ENCODE peak calls at places on chromosome 22, in four cellular contexts. X, I, Y and O are unnamed samples.

GRCh38 chr22:40243891-40244290 is 66.2 kb downstream of the TNRC6B start:
- DNase-seq in X (no peak), I (no peak), Y (no peak), O (no peak)

GRCh38 chr22:44543781-44544181 is 45.7 kb upstream of the RTL6 start:
- DNase-seq in X (no peak), I (no peak), Y (no peak), O (no peak)

GRCh38 chr22:33255781-33256180 is 197.6 kb upstream of the SYN3 start:
- DNase-seq in X (no peak), I (no peak), Y (no peak), O (no peak)

GRCh38 chr22:37801946-37802309 is 5.8 kb upstream of the GCAT start:
- DNase-seq in X (no peak), I (no peak), Y (no peak), O (no peak)

GRCh38 chr22:32843300-32843699 is 41.8 kb downstream of the TIMP3 start:
- DNase-seq in X (no peak), I (no peak), Y (no peak), O (no peak)

GRCh38 chr22:37232140-37232998 is 11.7 kb downstream of the RAC2 start:
- DNase-seq in X (no peak), I (no peak), Y (no peak), O (no peak)

GRCh38 chr22:41963453-41964105 is 5.7 kb upstream of the SEPTIN3 start:
- DNase-seq in X (no peak), I (no peak), Y (no peak), O (peak)

GRCh38 chr22:43436536-43437267 is 24.9 kb downstream of the MPPED1 start:
- DNase-seq in X (no peak), I (no peak), Y (no peak), O (no peak)

GRCh38 chr22:47850644-47851151 is 1088.2 kb downstream of the TBC1D22A start:
- DNase-seq in X (no peak), I (no peak), Y (no peak), O (no peak)

GRCh38 chr22:39349506-39349966 is 255 bp upstream of the SYNGR1 start:
- DNase-seq in X (peak), I (no peak), Y (no peak), O (peak)

GRCh38 chr22:44025171-44026065 is 1.3 kb downstream of the PARVB start:
- DNase-seq in X (no peak), I (peak), Y (no peak), O (no peak)

GRCh38 chr22:44632823-44633478 is 69.1 kb upstream of the PRR5 start:
- DNase-seq in X (no peak), I (no peak), Y (no peak), O (no peak)

GRCh38 chr22:40400173-40400572 is 29.8 kb downstream of the SGSM3 start:
- DNase-seq in X (no peak), I (no peak), Y (peak), O (no peak)

GRCh38 chr22:39244496-39245129 is at the start of gene PDGFB:
- DNase-seq in X (no peak), I (peak), Y (no peak), O (no peak)

GRCh38 chr22:43159484-43160178 is 8.3 kb downstream of the TSPO start:
- DNase-seq in X (no peak), I (no peak), Y (no peak), O (no peak)

GRCh38 chr22:40838486-40838885 is 18.0 kb downstream of the ST13 start:
- DNase-seq in X (no peak), I (no peak), Y (no peak), O (no peak)

GRCh38 chr22:42719133-42719532 is 1.5 kb downstream of the A4GALT start:
- DNase-seq in X (no peak), I (no peak), Y (no peak), O (no peak)

GRCh38 chr22:44701824-44702478 is at the start of gene PRR5:
- DNase-seq in X (peak), I (peak), Y (peak), O (peak)

GRCh38 chr22:17369553-17370035 is 334 bp downstream of the CECR2 start:
- DNase-seq in X (peak), I (peak), Y (no peak), O (no peak)

GRCh38 chr22:32987081-32987631 is 71.0 kb downstream of the SYN3 start:
- DNase-seq in X (no peak), I (no peak), Y (no peak), O (no peak)

GRCh38 chr22:41925783-41926460 is 684 bp downstream of the TNFRSF13C start:
- DNase-seq in X (peak), I (peak), Y (peak), O (no peak)

GRCh38 chr22:42329504-42329903 is 59.1 kb upstream of the TCF20 start:
- DNase-seq in X (no peak), I (no peak), Y (no peak), O (no peak)

GRCh38 chr22:44665115-44665514 is 36.9 kb upstream of the PRR5 start:
- DNase-seq in X (no peak), I (peak), Y (no peak), O (no peak)

GRCh38 chr22:32596471-32596870 is 121.9 kb downstream of the FBXO7 start:
- DNase-seq in X (no peak), I (no peak), Y (no peak), O (no peak)

GRCh38 chr22:28608546-28608945 is 71.1 kb downstream of the TTC28 start:
- DNase-seq in X (no peak), I (no peak), Y (no peak), O (no peak)

GRCh38 chr22:37259540-37260029 is 15.5 kb upstream of the RAC2 start:
- DNase-seq in X (no peak), I (no peak), Y (no peak), O (no peak)

GRCh38 chr22:27919943-27920755 is 1.1 kb upstream of the PITPNB start:
- DNase-seq in X (no peak), I (no peak), Y (no peak), O (peak)

GRCh38 chr22:26675687-26676273 is 18.4 kb downstream of the MIAT start:
- DNase-seq in X (no peak), I (no peak), Y (no peak), O (no peak)
- H3K27ac ChIP-seq in X (peak), I (no peak), Y (peak), O (no peak)

DNA sequence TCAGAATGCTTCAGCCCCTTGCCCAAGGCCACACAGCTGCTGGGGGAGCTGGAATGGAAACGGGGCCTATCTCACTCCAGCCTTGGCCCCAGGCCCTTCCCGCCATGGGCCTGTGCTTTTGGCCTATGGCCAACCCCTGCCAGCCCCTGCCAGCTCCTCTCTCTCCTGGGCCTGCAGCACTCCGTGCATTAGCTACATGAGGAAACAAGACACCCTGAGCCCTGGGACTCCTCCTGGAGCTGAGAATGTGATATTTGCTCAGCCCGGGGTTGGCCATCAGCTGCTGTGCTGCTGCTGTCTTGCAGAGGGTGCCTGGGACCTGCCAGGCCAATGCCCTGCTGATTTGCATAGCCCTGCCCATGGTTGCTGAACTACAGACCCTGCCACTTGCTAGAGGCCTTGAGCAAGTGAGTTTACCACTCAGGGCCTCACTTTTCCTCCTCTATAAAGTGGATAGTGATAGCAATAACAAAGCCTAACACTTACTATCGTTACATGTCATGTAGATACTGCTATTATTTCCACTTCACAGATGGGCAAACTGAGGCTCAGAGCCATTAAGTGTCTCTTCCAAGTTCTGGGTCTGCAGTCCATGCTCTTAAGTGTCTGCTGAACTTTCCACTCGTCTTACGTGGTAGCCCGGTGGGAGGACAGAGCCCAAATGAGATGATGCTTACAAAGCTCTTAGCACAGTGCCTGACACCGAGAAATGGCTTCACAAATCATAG is 99.6 kb downstream of the KIAA1671 start:
- DNase-seq in X (no peak), I (peak), Y (no peak), O (no peak)
- H3K27ac ChIP-seq in X (no peak), I (peak), Y (no peak), O (no peak)

GRCh38 chr22:49760630-49761571 is 66.8 kb downstream of the BRD1 start:
- DNase-seq in X (no peak), I (no peak), Y (no peak), O (no peak)
- H3K27ac ChIP-seq in X (no peak), I (no peak), Y (no peak), O (no peak)

DNA sequence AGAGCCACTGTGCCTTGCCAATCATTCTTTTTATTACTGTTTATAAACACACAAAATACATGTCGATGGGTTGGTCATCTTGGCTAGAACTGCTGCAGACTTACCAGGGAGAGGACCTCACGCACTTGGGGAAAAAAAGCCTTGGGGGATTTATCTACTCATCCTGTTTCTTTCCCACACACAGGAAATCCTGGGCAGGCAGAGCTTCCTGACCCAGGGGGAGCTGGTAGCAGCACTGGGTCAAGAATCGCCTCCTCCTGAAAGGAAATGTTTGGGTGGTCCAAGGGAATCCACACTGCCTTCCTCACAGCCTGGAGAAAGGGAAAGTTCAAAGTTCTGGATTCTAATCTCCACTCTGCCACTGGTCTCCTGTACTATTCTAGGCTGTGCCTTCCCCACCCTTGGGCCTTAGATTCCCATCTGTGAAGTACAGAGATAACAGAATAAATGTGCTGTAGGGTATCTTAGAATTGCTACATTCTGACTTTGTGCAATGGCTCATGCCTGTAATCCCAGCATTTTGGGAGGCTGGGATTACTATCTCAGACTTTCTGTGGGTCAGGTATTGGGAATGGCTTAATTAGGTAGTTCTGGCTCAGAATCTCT is 31.2 kb upstream of the SMTN start:
- DNase-seq in X (no peak), I (no peak), Y (no peak), O (no peak)
- H3K27ac ChIP-seq in X (no peak), I (no peak), Y (no peak), O (no peak)

GRCh38 chr22:19841641-19842385 is 12.9 kb downstream of the GNB1L start:
- DNase-seq in X (no peak), I (no peak), Y (no peak), O (no peak)
- H3K27ac ChIP-seq in X (no peak), I (no peak), Y (no peak), O (no peak)

GRCh38 chr22:46115755-46116490 is 34.4 kb upstream of the PPARA start:
- DNase-seq in X (no peak), I (no peak), Y (no peak), O (no peak)

GRCh38 chr22:46113910-46114517 is 36.3 kb upstream of the PPARA start:
- DNase-seq in X (no peak), I (no peak), Y (no peak), O (no peak)

GRCh38 chr22:46116491-46116958 is 33.8 kb upstream of the PPARA start:
- DNase-seq in X (peak), I (peak), Y (peak), O (peak)

GRCh38 chr22:46114518-46115387 is 35.6 kb upstream of the PPARA start:
- DNase-seq in X (no peak), I (no peak), Y (no peak), O (no peak)

GRCh38 chr22:46115388-46115678 is 35.0 kb upstream of the PPARA start:
- DNase-seq in X (no peak), I (no peak), Y (no peak), O (no peak)
- H3K27ac ChIP-seq in X (no peak), I (peak), Y (no peak), O (peak)

GRCh38 chr22:35912668-35913067 is 116.0 kb downstream of the RBFOX2 start:
- DNase-seq in X (no peak), I (no peak), Y (no peak), O (no peak)

GRCh38 chr22:35914665-35915476 is 113.8 kb downstream of the RBFOX2 start:
- DNase-seq in X (no peak), I (peak), Y (no peak), O (peak)

GRCh38 chr22:35915477-35916013 is 113.1 kb downstream of the RBFOX2 start:
- DNase-seq in X (no peak), I (no peak), Y (no peak), O (no peak)

GRCh38 chr22:35914357-35914664 is 114.3 kb downstream of the RBFOX2 start:
- DNase-seq in X (no peak), I (no peak), Y (no peak), O (no peak)

GRCh38 chr22:35913925-35914324 is 114.7 kb downstream of the RBFOX2 start:
- DNase-seq in X (no peak), I (no peak), Y (no peak), O (no peak)
- H3K27ac ChIP-seq in X (no peak), I (peak), Y (no peak), O (peak)

GRCh38 chr22:22881116-22882032 is 6.2 kb upstream of the IGLL5 start:
- DNase-seq in X (no peak), I (no peak), Y (no peak), O (no peak)
- H3K27ac ChIP-seq in X (no peak), I (no peak), Y (no peak), O (no peak)

GRCh38 chr22:29799217-29799680 is 32.1 kb downstream of the UQCR10 start:
- DNase-seq in X (no peak), I (peak), Y (no peak), O (peak)

GRCh38 chr22:29798801-29799200 is 31.6 kb downstream of the UQCR10 start:
- DNase-seq in X (no peak), I (no peak), Y (no peak), O (no peak)

GRCh38 chr22:29795663-29796062 is 28.5 kb downstream of the UQCR10 start:
- DNase-seq in X (no peak), I (no peak), Y (no peak), O (no peak)

GRCh38 chr22:29797351-29797750 is 30.2 kb downstream of the UQCR10 start:
- DNase-seq in X (no peak), I (no peak), Y (no peak), O (no peak)

GRCh38 chr22:29798318-29798717 is 31.1 kb downstream of the UQCR10 start:
- DNase-seq in X (no peak), I (no peak), Y (no peak), O (no peak)
- H3K27ac ChIP-seq in X (no peak), I (peak), Y (no peak), O (peak)